ENCODE peak calls at places on chromosomes 1 and 21, in seven cellular contexts. One of them, this sample, is unnamed.

GRCh38 chr1:110102081-110102480 is 10.2 kb upstream of the UBL4B start:
- DNase-seq in stimulated activated CD8-positive, alpha-beta memory T cell treated with anti-CD3 and anti-CD28 coated beads, Interleukin-7, amount 100 ng/mL, for 1 hour: no peak
- DNase-seq in neural crest cell: no peak
- DNase-seq in A549: no peak
- DNase-seq in fibroblast of the conjunctiva: no peak
- DNase-seq in left lung: no peak
- DNase-seq in Caki2: no peak
- DNase-seq in this sample: no peak

GRCh38 chr21:39843916-39844315 is 23.3 kb upstream of the PCP4 start:
- DNase-seq in neural crest cell: no peak
- DNase-seq in left lung: no peak
- DNase-seq in A549: no peak
- DNase-seq in stimulated activated CD8-positive, alpha-beta memory T cell treated with anti-CD3 and anti-CD28 coated beads, Interleukin-7, amount 100 ng/mL, for 1 hour: no peak
- DNase-seq in Caki2: no peak
- DNase-seq in fibroblast of the conjunctiva: no peak
- DNase-seq in this sample: peak

GRCh38 chr1:31694910-31695300 is 8.9 kb downstream of the COL16A1 start:
- DNase-seq in neural crest cell: no peak
- DNase-seq in stimulated activated CD8-positive, alpha-beta memory T cell treated with anti-CD3 and anti-CD28 coated beads, Interleukin-7, amount 100 ng/mL, for 1 hour: no peak
- DNase-seq in left lung: no peak
- DNase-seq in A549: no peak
- DNase-seq in Caki2: no peak
- DNase-seq in fibroblast of the conjunctiva: no peak
- DNase-seq in this sample: no peak

GRCh38 chr1:29753244-29753643 is 516.9 kb downstream of the PTPRU start:
- DNase-seq in neural crest cell: no peak
- DNase-seq in Caki2: no peak
- DNase-seq in A549: no peak
- DNase-seq in stimulated activated CD8-positive, alpha-beta memory T cell treated with anti-CD3 and anti-CD28 coated beads, Interleukin-7, amount 100 ng/mL, for 1 hour: no peak
- DNase-seq in fibroblast of the conjunctiva: no peak
- DNase-seq in left lung: no peak
- DNase-seq in this sample: no peak

GRCh38 chr1:244077473-244078220 is 26.6 kb downstream of the ZBTB18 start:
- DNase-seq in left lung: no peak
- DNase-seq in neural crest cell: no peak
- DNase-seq in fibroblast of the conjunctiva: no peak
- DNase-seq in stimulated activated CD8-positive, alpha-beta memory T cell treated with anti-CD3 and anti-CD28 coated beads, Interleukin-7, amount 100 ng/mL, for 1 hour: no peak
- DNase-seq in A549: no peak
- DNase-seq in Caki2: no peak
- DNase-seq in this sample: no peak

GRCh38 chr1:153728305-153729066 is 636 bp downstream of the INTS3 start:
- DNase-seq in stimulated activated CD8-positive, alpha-beta memory T cell treated with anti-CD3 and anti-CD28 coated beads, Interleukin-7, amount 100 ng/mL, for 1 hour: peak
- DNase-seq in A549: peak
- DNase-seq in neural crest cell: peak
- DNase-seq in Caki2: peak
- DNase-seq in left lung: peak
- DNase-seq in fibroblast of the conjunctiva: no peak
- DNase-seq in this sample: peak

GRCh38 chr1:208528577-208529240 is 284.5 kb upstream of the PLXNA2 start:
- DNase-seq in stimulated activated CD8-positive, alpha-beta memory T cell treated with anti-CD3 and anti-CD28 coated beads, Interleukin-7, amount 100 ng/mL, for 1 hour: no peak
- DNase-seq in Caki2: no peak
- DNase-seq in neural crest cell: no peak
- DNase-seq in A549: no peak
- DNase-seq in fibroblast of the conjunctiva: no peak
- DNase-seq in left lung: no peak
- DNase-seq in this sample: no peak

GRCh38 chr1:221268295-221268694 is 389.1 kb downstream of the HLX start:
- DNase-seq in stimulated activated CD8-positive, alpha-beta memory T cell treated with anti-CD3 and anti-CD28 coated beads, Interleukin-7, amount 100 ng/mL, for 1 hour: no peak
- DNase-seq in left lung: no peak
- DNase-seq in A549: no peak
- DNase-seq in fibroblast of the conjunctiva: peak
- DNase-seq in neural crest cell: no peak
- DNase-seq in Caki2: no peak
- DNase-seq in this sample: no peak

GRCh38 chr1:42239555-42239954 is 75.0 kb upstream of the GUCA2A start:
- DNase-seq in left lung: no peak
- DNase-seq in stimulated activated CD8-positive, alpha-beta memory T cell treated with anti-CD3 and anti-CD28 coated beads, Interleukin-7, amount 100 ng/mL, for 1 hour: no peak
- DNase-seq in fibroblast of the conjunctiva: no peak
- DNase-seq in neural crest cell: no peak
- DNase-seq in A549: no peak
- DNase-seq in Caki2: no peak
- DNase-seq in this sample: no peak

GRCh38 chr1:2300851-2301606 is 72.9 kb downstream of the SKI start:
- DNase-seq in stimulated activated CD8-positive, alpha-beta memory T cell treated with anti-CD3 and anti-CD28 coated beads, Interleukin-7, amount 100 ng/mL, for 1 hour: peak
- DNase-seq in Caki2: no peak
- DNase-seq in A549: no peak
- DNase-seq in fibroblast of the conjunctiva: no peak
- DNase-seq in neural crest cell: no peak
- DNase-seq in left lung: peak
- DNase-seq in this sample: peak

GRCh38 chr1:200966934-200967333 is 56.6 kb downstream of the KIF21B start:
- DNase-seq in fibroblast of the conjunctiva: no peak
- DNase-seq in stimulated activated CD8-positive, alpha-beta memory T cell treated with anti-CD3 and anti-CD28 coated beads, Interleukin-7, amount 100 ng/mL, for 1 hour: no peak
- DNase-seq in Caki2: no peak
- DNase-seq in left lung: no peak
- DNase-seq in neural crest cell: no peak
- DNase-seq in A549: no peak
- DNase-seq in this sample: no peak

GRCh38 chr1:70627910-70628309 is 216.8 kb downstream of the CTH start:
- DNase-seq in stimulated activated CD8-positive, alpha-beta memory T cell treated with anti-CD3 and anti-CD28 coated beads, Interleukin-7, amount 100 ng/mL, for 1 hour: no peak
- DNase-seq in fibroblast of the conjunctiva: no peak
- DNase-seq in neural crest cell: no peak
- DNase-seq in A549: no peak
- DNase-seq in Caki2: no peak
- DNase-seq in left lung: peak
- DNase-seq in this sample: no peak

GRCh38 chr1:243325305-243325890 is 69.6 kb downstream of the SDCCAG8 start:
- DNase-seq in neural crest cell: peak
- DNase-seq in Caki2: peak
- DNase-seq in stimulated activated CD8-positive, alpha-beta memory T cell treated with anti-CD3 and anti-CD28 coated beads, Interleukin-7, amount 100 ng/mL, for 1 hour: no peak
- DNase-seq in left lung: no peak
- DNase-seq in fibroblast of the conjunctiva: peak
- DNase-seq in A549: peak
- DNase-seq in this sample: peak

GRCh38 chr1:30427545-30427944 is 295.8 kb downstream of the MATN1 start:
- DNase-seq in neural crest cell: no peak
- DNase-seq in Caki2: no peak
- DNase-seq in left lung: no peak
- DNase-seq in fibroblast of the conjunctiva: no peak
- DNase-seq in A549: no peak
- DNase-seq in stimulated activated CD8-positive, alpha-beta memory T cell treated with anti-CD3 and anti-CD28 coated beads, Interleukin-7, amount 100 ng/mL, for 1 hour: no peak
- DNase-seq in this sample: no peak

GRCh38 chr1:58528518-58528917 is 18.0 kb downstream of the OMA1 start:
- DNase-seq in stimulated activated CD8-positive, alpha-beta memory T cell treated with anti-CD3 and anti-CD28 coated beads, Interleukin-7, amount 100 ng/mL, for 1 hour: no peak
- DNase-seq in Caki2: no peak
- DNase-seq in left lung: no peak
- DNase-seq in fibroblast of the conjunctiva: no peak
- DNase-seq in A549: no peak
- DNase-seq in neural crest cell: no peak
- DNase-seq in this sample: no peak

GRCh38 chr1:197076585-197076984 is 9.5 kb upstream of the F13B start:
- DNase-seq in neural crest cell: no peak
- DNase-seq in stimulated activated CD8-positive, alpha-beta memory T cell treated with anti-CD3 and anti-CD28 coated beads, Interleukin-7, amount 100 ng/mL, for 1 hour: no peak
- DNase-seq in A549: no peak
- DNase-seq in Caki2: no peak
- DNase-seq in fibroblast of the conjunctiva: no peak
- DNase-seq in left lung: no peak
- DNase-seq in this sample: no peak

GRCh38 chr1:110170726-110171125 is 20.4 kb downstream of the SLC6A17 start:
- DNase-seq in left lung: no peak
- DNase-seq in stimulated activated CD8-positive, alpha-beta memory T cell treated with anti-CD3 and anti-CD28 coated beads, Interleukin-7, amount 100 ng/mL, for 1 hour: no peak
- DNase-seq in Caki2: no peak
- DNase-seq in neural crest cell: no peak
- DNase-seq in fibroblast of the conjunctiva: no peak
- DNase-seq in A549: no peak
- DNase-seq in this sample: no peak

GRCh38 chr1:227897704-227898438 is 49.9 kb downstream of the WNT9A start:
- DNase-seq in neural crest cell: no peak
- DNase-seq in left lung: peak
- DNase-seq in A549: no peak
- DNase-seq in fibroblast of the conjunctiva: no peak
- DNase-seq in Caki2: no peak
- DNase-seq in stimulated activated CD8-positive, alpha-beta memory T cell treated with anti-CD3 and anti-CD28 coated beads, Interleukin-7, amount 100 ng/mL, for 1 hour: no peak
- DNase-seq in this sample: no peak

GRCh38 chr1:83029050-83029449 is 969.9 kb downstream of the TTLL7 start:
- DNase-seq in Caki2: no peak
- DNase-seq in left lung: no peak
- DNase-seq in A549: no peak
- DNase-seq in fibroblast of the conjunctiva: no peak
- DNase-seq in stimulated activated CD8-positive, alpha-beta memory T cell treated with anti-CD3 and anti-CD28 coated beads, Interleukin-7, amount 100 ng/mL, for 1 hour: no peak
- DNase-seq in neural crest cell: no peak
- DNase-seq in this sample: no peak